ENCODE peak calls at places on chromosomes 16 and 17, in nine cellular contexts. M, B, W, H, Q, V, D, N and X are unnamed samples.

GRCh38 chr17:82298538-82299421 is 18.6 kb downstream of the CD7 start:
- DNase-seq in W (no peak), Q (no peak), D (peak; percentile 38), V (no peak), H (no peak), B (no peak), N (no peak), M (no peak), X (no peak)

GRCh38 chr16:69037373-69038160 is 67.9 kb upstream of the HAS3 start:
- DNase-seq in V (no peak), B (no peak), D (no peak), M (no peak), Q (no peak), H (no peak), W (no peak), N (no peak), X (no peak)

GRCh38 chr17:10610821-10611323 is 46.2 kb downstream of the MYH3 start:
- DNase-seq in M (no peak), H (no peak), N (no peak), D (no peak), Q (no peak), B (no peak), W (no peak), V (no peak), X (no peak)

GRCh38 chr16:78829280-78829679 is 729.8 kb downstream of the WWOX start:
- DNase-seq in H (no peak), V (no peak), W (no peak), Q (no peak), N (no peak), D (no peak), M (no peak), B (no peak), X (no peak)

GRCh38 chr16:28482026-28482425 is 9.8 kb downstream of the CLN3 start:
- DNase-seq in V (no peak), D (no peak), M (no peak), Q (no peak), H (no peak), W (no peak), N (no peak), B (no peak), X (no peak)

GRCh38 chr16:56929639-56930038 is 2.3 kb upstream of the HERPUD1 start:
- DNase-seq in M (no peak), B (no peak), N (no peak), H (no peak), W (no peak), Q (no peak), V (no peak), D (no peak), X (no peak)

GRCh38 chr17:74201250-74201649 is 2.2 kb upstream of the RPL38 start:
- DNase-seq in Q (no peak), W (no peak), M (no peak), N (no peak), D (no peak), H (no peak), B (no peak), V (no peak), X (no peak)

GRCh38 chr17:78269893-78270490 is 38.6 kb downstream of the TMEM235 start:
- DNase-seq in V (no peak), M (no peak), W (no peak), B (no peak), D (no peak), Q (no peak), H (no peak), N (no peak), X (no peak)

GRCh38 chr17:74274060-74274702 is at the start of gene DNAI2:
- DNase-seq in B (no peak), Q (no peak), D (peak; percentile 74), H (no peak), V (no peak), W (no peak), M (peak; percentile 57), N (no peak), X (no peak)

DNA sequence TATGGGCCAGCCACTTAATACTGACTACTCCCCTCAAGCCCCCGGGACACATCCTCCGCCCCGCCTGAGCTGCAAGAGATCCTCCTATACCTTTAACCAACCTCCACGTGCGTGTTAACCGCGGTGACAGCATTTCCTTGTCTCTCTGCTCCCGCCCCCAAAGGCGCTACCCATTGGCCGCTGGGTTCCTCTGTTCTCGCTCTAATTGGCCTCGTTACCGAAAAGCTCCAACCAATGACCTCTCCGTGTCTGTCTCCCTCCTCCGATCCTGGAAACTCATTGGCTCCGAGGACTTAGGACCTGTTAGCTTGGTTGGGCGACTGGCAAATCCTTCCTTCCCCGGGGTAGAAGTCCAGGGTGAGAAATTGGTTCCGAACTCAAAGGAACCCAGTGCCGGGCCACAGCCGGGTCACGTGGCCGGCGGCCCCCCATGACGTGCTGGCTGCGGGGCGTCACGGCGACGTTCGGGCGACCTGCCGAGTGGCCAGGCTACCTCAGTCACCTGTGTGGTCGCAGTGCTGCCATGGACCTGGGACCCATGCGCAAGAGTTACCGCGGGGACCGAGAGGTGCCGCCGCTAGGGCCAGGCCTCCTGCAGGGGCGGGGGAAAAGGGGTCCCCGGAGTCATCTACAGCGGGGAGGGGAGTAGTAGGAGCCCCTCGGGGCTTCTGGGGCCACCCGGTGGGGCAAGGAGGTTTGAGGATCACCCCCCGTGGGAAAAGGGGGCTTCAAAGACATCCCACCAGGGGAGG is at the start of gene PNPO:
- DNase-seq in N (peak; percentile 94), M (peak; percentile 90), W (peak; percentile 100), B (peak; percentile 94), D (peak; percentile 98), V (peak; percentile 91), H (peak; percentile 87), Q (peak; percentile 80), X (peak; percentile 74)
- TF ChIP-seq CTCF in N (no peak), M (no peak), W (no peak), B (peak; percentile 4), D (no peak), V (no peak), H (no peak), Q (no peak), X (no peak)

GRCh38 chr16:67928561-67929364 is 2.9 kb downstream of the CTRL start:
- DNase-seq in M (peak; percentile 88), Q (no peak), D (peak; percentile 90), N (peak; percentile 59), W (peak; percentile 91), V (peak; percentile 73), B (no peak), H (peak; percentile 56), X (peak; percentile 64)

GRCh38 chr16:67927131-67927941 is 4.3 kb downstream of the CTRL start:
- DNase-seq in W (no peak), B (no peak), M (no peak), H (no peak), V (no peak), N (no peak), Q (no peak), D (no peak), X (no peak)

GRCh38 chr16:67924140-67924906 is 7.3 kb downstream of the CTRL start:
- DNase-seq in H (no peak), M (no peak), D (no peak), V (no peak), B (no peak), Q (no peak), W (no peak), N (no peak), X (no peak)

GRCh38 chr16:67928147-67928546 is 3.5 kb downstream of the CTRL start:
- DNase-seq in H (no peak), N (no peak), D (no peak), W (no peak), V (no peak), B (no peak), Q (no peak), M (no peak), X (no peak)

GRCh38 chr16:67926181-67926742 is 5.4 kb downstream of the CTRL start:
- DNase-seq in N (no peak), H (no peak), B (no peak), Q (no peak), V (no peak), M (peak; percentile 40), D (no peak), W (no peak), X (no peak)
- TF ChIP-seq CTCF in N (no peak), H (no peak), B (peak; percentile 19), Q (peak; percentile 32), V (no peak), M (peak; percentile 16), D (peak; percentile 29), W (no peak), X (no peak)

DNA sequence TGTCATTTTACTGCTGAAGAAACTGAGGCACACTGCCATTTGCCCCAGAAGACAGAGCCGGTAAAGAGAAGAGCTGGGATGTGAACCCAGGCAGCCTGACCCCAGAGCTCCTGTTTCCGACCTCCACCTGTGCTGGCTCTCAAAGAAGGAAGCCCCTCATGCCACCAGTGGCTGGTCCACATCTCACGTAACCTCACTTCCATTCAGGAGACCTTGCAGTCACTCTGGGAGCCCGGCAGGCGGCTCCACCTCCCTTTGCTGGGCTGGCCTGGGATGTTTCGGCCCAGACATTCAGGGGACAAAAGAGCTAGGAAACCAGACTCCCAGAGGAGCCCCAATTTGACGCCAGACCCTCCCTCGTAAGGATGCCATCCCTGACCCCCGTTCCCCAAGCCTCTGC is 2.9 kb downstream of the TAF1C start:
- DNase-seq in B (no peak), V (no peak), W (peak; percentile 69), M (no peak), H (no peak), D (no peak), Q (no peak), N (no peak), X (no peak)
- TF ChIP-seq CTCF in B (no peak), V (no peak), W (peak; percentile 61), M (no peak), H (no peak), D (peak; percentile 28), Q (peak; percentile 32), N (no peak), X (no peak)

GRCh38 chr17:9146064-9146463 is 124.8 kb downstream of the NTN1 start:
- DNase-seq in B (no peak), H (no peak), D (no peak), M (no peak), V (no peak), N (no peak), Q (no peak), W (no peak), X (no peak)
- TF ChIP-seq CTCF in B (no peak), H (no peak), D (no peak), M (no peak), V (no peak), N (no peak), Q (no peak), W (no peak), X (no peak)

DNA sequence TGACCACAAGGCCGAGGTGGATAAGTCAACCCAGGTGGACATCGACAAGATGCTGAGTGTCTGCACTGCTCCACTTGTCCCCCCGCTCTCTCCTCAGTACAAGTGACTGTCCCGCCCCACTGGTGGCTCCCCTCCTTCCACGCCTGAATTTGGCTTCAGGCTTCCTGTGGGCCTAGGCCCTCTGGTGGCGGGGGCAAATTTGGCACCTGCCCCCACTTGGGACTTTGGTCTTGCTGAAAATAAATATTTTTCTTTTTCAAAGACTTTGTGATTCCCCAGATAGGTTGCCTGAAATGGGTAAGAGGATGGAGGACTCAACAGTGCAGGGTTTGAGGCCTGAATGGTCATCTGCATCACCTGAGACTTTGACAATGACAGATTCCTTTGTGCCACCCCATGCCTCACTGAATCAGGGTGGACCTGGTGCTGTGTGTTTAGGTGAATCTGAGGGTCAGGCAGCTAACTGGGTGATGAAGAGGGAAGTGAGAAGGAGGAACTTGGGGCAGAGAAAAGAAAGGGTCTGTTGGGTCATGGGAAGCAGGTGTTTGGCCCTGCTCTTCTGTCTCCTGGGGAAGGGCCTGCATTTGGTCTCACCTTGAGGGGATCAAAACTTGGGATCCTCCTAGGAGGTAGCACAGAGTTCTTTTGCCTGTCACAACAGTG is 2.0 kb downstream of the C16orf86 start:
- DNase-seq in B (no peak), H (no peak), V (no peak), M (no peak), W (no peak), N (no peak), Q (no peak), D (no peak), X (no peak)
- TF ChIP-seq CTCF in B (no peak), H (no peak), V (no peak), M (no peak), W (no peak), N (no peak), Q (no peak), D (peak; percentile 10), X (no peak)